ENCODE peak calls at places on chromosome X, in six cellular contexts. W is IMR-90, S is mesenchymal stem cell, J is H9, Z is H1, A is trophoblast cell. F is an unnamed sample.
A peak's percentile ranks its signal among the peaks of the same experiment; 100 is the strongest.

GRCh38 chrX:53093177-53093655 is 726 bp upstream of the KANTR start:
- DNase-seq in A (peak; percentile 71), Z (peak; percentile 75), W (peak; percentile 70), J (peak; percentile 85), S (peak; percentile 85), F (no peak)

GRCh38 chrX:8103655-8104054 is 67.4 kb downstream of the VCX2 start:
- DNase-seq in Z (no peak), W (no peak), A (no peak), S (no peak), J (no peak), F (no peak)

GRCh38 chrX:112058255-112058654 is 24.3 kb downstream of the TRPC5 start:
- DNase-seq in S (peak; percentile 64), W (peak; percentile 81), A (peak; percentile 27), J (no peak), Z (no peak), F (no peak)

GRCh38 chrX:56963377-56963776 is 32.0 kb downstream of the SPIN3 start:
- DNase-seq in S (no peak), W (no peak), J (no peak), Z (no peak), A (no peak), F (no peak)

GRCh38 chrX:153907456-153907855 is 3.0 kb downstream of the AVPR2 start:
- DNase-seq in W (no peak), Z (no peak), A (no peak), J (no peak), S (no peak), F (no peak)

GRCh38 chrX:151701071-151701470 is 5.8 kb downstream of the PRRG3 start:
- DNase-seq in Z (no peak), W (no peak), J (no peak), S (no peak), A (no peak), F (no peak)

GRCh38 chrX:132216806-132217202 is 2.4 kb downstream of the RAP2C start:
- DNase-seq in Z (no peak), S (peak; percentile 62), W (peak; percentile 43), A (no peak), J (no peak), F (no peak)

GRCh38 chrX:119236599-119237525 is 777 bp downstream of the PGRMC1 start:
- DNase-seq in J (no peak), S (peak; percentile 71), Z (peak; percentile 45), W (peak; percentile 74), A (no peak), F (no peak)

GRCh38 chrX:19212037-19212436 is 89.8 kb upstream of the ADGRG2 start:
- DNase-seq in Z (no peak), A (no peak), S (no peak), J (no peak), W (no peak), F (no peak)

GRCh38 chrX:120485562-120486520 is 16.7 kb upstream of the LAMP2 start:
- DNase-seq in A (peak; percentile 52), J (peak; percentile 78), S (peak; percentile 78), Z (peak; percentile 63), W (peak; percentile 69), F (peak; percentile 40)

GRCh38 chrX:124736553-124737240 is 390.3 kb downstream of the SH2D1A start:
- DNase-seq in S (no peak), J (peak; percentile 92), A (no peak), Z (peak; percentile 69), W (no peak), F (no peak)

GRCh38 chrX:106249706-106250379 is 81.7 kb downstream of the PWWP3B start:
- DNase-seq in A (no peak), W (no peak), Z (no peak), S (peak; percentile 13), J (no peak), F (no peak)

GRCh38 chrX:150257348-150258175 is 105.6 kb upstream of the MAMLD1 start:
- DNase-seq in J (no peak), S (no peak), W (no peak), Z (peak; percentile 23), A (no peak), F (no peak)

GRCh38 chrX:96540111-96540631 is 144.5 kb upstream of the DIAPH2 start:
- DNase-seq in Z (no peak), S (no peak), A (no peak), W (no peak), J (no peak), F (no peak)

GRCh38 chrX:54807524-54808108 is at the start of gene MAGED2:
- DNase-seq in Z (no peak), J (peak; percentile 42), A (no peak), W (peak; percentile 16), S (peak; percentile 57), F (peak; percentile 6)

GRCh38 chrX:85992811-85993229 is 54.5 kb downstream of the CHM start:
- DNase-seq in J (no peak), W (peak; percentile 38), Z (no peak), S (peak; percentile 46), A (no peak), F (no peak)

GRCh38 chrX:100647095-100647494 is 3.1 kb downstream of the SRPX2 start:
- DNase-seq in S (peak; percentile 84), W (no peak), A (no peak), J (no peak), Z (no peak), F (no peak)

GRCh38 chrX:12958059-12958458 is 16.9 kb upstream of the TMSB4X start:
- DNase-seq in W (no peak), Z (no peak), S (no peak), J (no peak), A (no peak), F (no peak)
- H2BK120ac ChIP-seq in W (no peak overlapping the region), Z (no peak overlapping the region), S (peak overlapping the region; percentile 34), J (no peak overlapping the region), A (no peak overlapping the region), F (no peak overlapping the region)

DNA sequence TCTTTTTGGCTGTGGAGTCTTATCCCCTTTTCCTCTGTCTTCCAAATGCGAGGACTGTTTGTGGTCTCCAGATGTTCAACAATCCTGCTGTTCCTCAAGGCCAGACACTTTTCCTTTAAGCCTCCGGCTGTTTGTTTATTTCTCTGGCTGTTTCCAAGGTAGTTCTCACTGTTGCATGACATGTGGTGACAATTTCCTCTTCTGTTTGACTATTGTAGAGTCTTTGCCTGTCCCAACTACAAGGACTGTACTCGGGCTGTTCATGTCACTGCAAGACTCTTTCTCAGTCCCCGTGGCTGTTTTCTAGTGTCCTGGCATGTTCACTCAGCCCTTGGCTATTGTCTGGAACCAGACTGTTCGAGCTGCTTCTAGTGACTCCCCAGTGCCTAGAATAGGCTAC is 50.6 kb downstream of the ZNF157 start:
- DNase-seq in A (no peak), J (no peak), S (no peak), W (no peak), Z (no peak), F (no peak)
- H4K91ac ChIP-seq in A (no peak overlapping the region), J (no peak overlapping the region), S (no peak overlapping the region), W (no peak overlapping the region), Z (no peak overlapping the region), F (no peak overlapping the region)

DNA sequence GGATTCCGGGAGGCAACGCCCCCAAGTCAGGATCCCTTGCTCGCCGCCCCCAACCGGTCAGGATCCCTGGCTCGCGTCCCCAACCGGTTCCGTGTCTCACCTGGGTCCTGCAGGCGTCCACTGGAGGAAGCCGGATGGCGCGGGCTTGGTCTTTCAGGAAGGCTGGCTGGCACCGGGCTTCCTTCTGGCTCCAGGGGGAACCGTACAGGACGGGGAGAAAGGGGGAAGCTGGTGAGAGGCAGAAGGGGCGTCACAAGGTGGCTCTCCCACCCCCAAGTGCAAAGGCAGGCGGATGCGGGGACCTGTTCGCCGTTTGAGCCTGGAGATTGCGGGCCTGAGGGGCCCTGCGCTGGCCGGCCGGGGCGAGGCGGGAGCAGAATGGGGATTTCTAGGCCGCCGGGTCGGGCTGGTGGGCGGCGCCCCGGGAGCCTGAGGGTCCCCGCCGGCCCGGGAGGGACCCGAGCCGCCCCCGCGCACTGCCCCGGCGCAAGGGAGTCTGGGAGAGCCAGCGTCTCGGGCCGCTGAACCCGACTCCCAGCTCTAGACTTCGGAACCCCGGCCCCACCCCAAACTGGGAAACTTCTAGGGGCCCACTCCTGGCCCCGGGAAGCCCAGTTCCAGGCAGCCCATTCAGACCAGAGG is 84.8 kb downstream of the HPRT1 start:
- DNase-seq in W (no peak), S (no peak), Z (peak; percentile 54), A (no peak), J (peak; percentile 36), F (no peak)
- H2BK120ac ChIP-seq in W (no peak overlapping the region), S (peak overlapping the region; percentile 19), Z (no peak overlapping the region), A (peak overlapping the region; percentile 46), J (no peak overlapping the region), F (no peak overlapping the region)

GRCh38 chrX:115266300-115266699 is 23.2 kb upstream of the LUZP4 start:
- DNase-seq in J (no peak), Z (no peak), S (peak; percentile 3), A (no peak), W (no peak), F (no peak)
- H4K91ac ChIP-seq in J (no peak overlapping the region), Z (no peak overlapping the region), S (no peak overlapping the region), A (no peak overlapping the region), W (no peak overlapping the region), F (no peak overlapping the region)

F was measured in neuronal stem cell.